ENCODE peak calls at places on chromosome 2, in five cellular contexts. T is foreskin fibroblast; P is iris pigment epithelial cell; E is adipocyte; Q is activated CD8-positive, alpha-beta T cell treated with anti-CD3 and anti-CD28 coated beads for 36 hours. G is an unnamed sample.
A peak's percentile ranks its signal among the peaks of the same experiment; 100 is the strongest.

GRCh38 chr2:108492364-108492763 is 41.9 kb upstream of the LIMS1 start:
- DNase-seq in T (peak; percentile 91), P (peak; percentile 99), E (peak; percentile 92), Q (no peak), G (peak; percentile 6)

GRCh38 chr2:137764638-137765037 is 199.6 kb upstream of the HNMT start:
- DNase-seq in T (no peak), P (no peak), E (no peak), Q (no peak), G (no peak)

GRCh38 chr2:97759727-97760407 is 46.5 kb downstream of the ZAP70 start:
- DNase-seq in T (no peak), P (no peak), E (no peak), Q (no peak), G (no peak)

GRCh38 chr2:129160879-129161278 is 818.6 kb upstream of the RAB6C start:
- DNase-seq in T (no peak), P (no peak), E (no peak), Q (no peak), G (no peak)

GRCh38 chr2:124683536-124684407 is 658.7 kb downstream of the CNTNAP5 start:
- DNase-seq in T (no peak), P (no peak), E (no peak), Q (no peak), G (no peak)

GRCh38 chr2:168118733-168119518 is 128.5 kb downstream of the STK39 start:
- DNase-seq in T (peak; percentile 88), P (peak; percentile 82), E (peak; percentile 94), Q (peak; percentile 7), G (peak; percentile 52)

GRCh38 chr2:33215299-33215698 is 261.1 kb upstream of the RASGRP3 start:
- DNase-seq in T (peak; percentile 89), P (peak; percentile 94), E (peak; percentile 86), Q (no peak), G (peak; percentile 34)

GRCh38 chr2:72841462-72842125 is 15.8 kb upstream of the EXOC6B start:
- DNase-seq in T (no peak), P (no peak), E (no peak), Q (no peak), G (no peak)

GRCh38 chr2:161044095-161044874 is 115.9 kb upstream of the TANK start:
- DNase-seq in T (peak; percentile 74), P (peak; percentile 86), E (peak; percentile 78), Q (no peak), G (peak; percentile 30)

GRCh38 chr2:619964-620363 is 57.2 kb downstream of the TMEM18 start:
- DNase-seq in T (no peak), P (no peak), E (no peak), Q (no peak), G (no peak)

GRCh38 chr2:55012648-55013484 is 37.4 kb downstream of the RTN4 start:
- DNase-seq in T (no peak), P (no peak), E (no peak), Q (no peak), G (no peak)

GRCh38 chr2:232420463-232421188 is 14.0 kb downstream of the ALPG start:
- DNase-seq in T (peak; percentile 39), P (peak; percentile 22), E (peak; percentile 32), Q (peak; percentile 55), G (no peak)

GRCh38 chr2:25349397-25349796 is 7.7 kb upstream of the DNMT3A start:
- DNase-seq in T (peak; percentile 90), P (peak; percentile 47), E (peak; percentile 42), Q (no peak), G (peak; percentile 36)

GRCh38 chr2:120253021-120253882 is 600 bp downstream of the RALB start:
- DNase-seq in T (peak; percentile 92), P (peak; percentile 77), E (peak; percentile 94), Q (peak; percentile 37), G (peak; percentile 66)

GRCh38 chr2:189382668-189383067 is 58.6 kb upstream of the WDR75 start:
- DNase-seq in T (no peak), P (no peak), E (no peak), Q (no peak), G (no peak)

GRCh38 chr2:175010848-175011254 is 5.7 kb upstream of the CHN1 start:
- DNase-seq in T (no peak), P (no peak), E (no peak), Q (no peak), G (peak; percentile 19)

GRCh38 chr2:217621391-217621801 is 381.4 kb downstream of the TNS1 start:
- DNase-seq in T (no peak), P (no peak), E (no peak), Q (no peak), G (no peak)

GRCh38 chr2:191441761-191442160 is 196.6 kb downstream of the MYO1B start:
- DNase-seq in T (peak; percentile 95), P (no peak), E (peak; percentile 12), Q (no peak), G (no peak)

GRCh38 chr2:229815858-229816257 is 101.5 kb upstream of the DNER start:
- DNase-seq in T (peak; percentile 45), P (peak; percentile 73), E (peak; percentile 68), Q (no peak), G (no peak)

G was measured in H4.